ENCODE peak calls at places on chromosomes 1 and 21, in five cellular contexts. D is spleen, O is BE2C, U is HAP-1, P is endothelial cell of umbilical vein. A is an unnamed sample.

GRCh38 chr1:24996456-24996855 is 66.4 kb upstream of the RUNX3 start:
- DNase-seq in O (no peak), D (peak), P (no peak), U (no peak), A (no peak)

GRCh38 chr1:48236716-48237470 is 14.4 kb downstream of the SLC5A9 start:
- DNase-seq in U (peak), O (no peak), D (no peak), P (peak), A (peak)

GRCh38 chr1:54806931-54807611 is 5.9 kb upstream of the TTC22 start:
- DNase-seq in U (no peak), D (no peak), O (no peak), P (no peak), A (no peak)

GRCh38 chr1:168618351-168618750 is 41.9 kb downstream of the XCL1 start:
- DNase-seq in U (no peak), D (no peak), P (no peak), O (no peak), A (no peak)

GRCh38 chr1:165635329-165635728 is 4.3 kb downstream of the MGST3 start:
- DNase-seq in O (no peak), D (no peak), U (no peak), P (no peak), A (peak)

GRCh38 chr1:35574655-35575400 is 1.7 kb downstream of the TFAP2E start:
- DNase-seq in P (no peak), O (no peak), D (peak), U (no peak), A (no peak)

GRCh38 chr21:43020177-43020576 is 45.8 kb downstream of the PKNOX1 start:
- DNase-seq in P (no peak), D (no peak), O (no peak), U (no peak), A (no peak)

GRCh38 chr21:30590297-30590696 is at the start of gene KRTAP22-2:
- DNase-seq in P (no peak), U (no peak), O (no peak), D (no peak), A (no peak)

GRCh38 chr1:74717626-74718025 is 15.2 kb downstream of the CRYZ start:
- DNase-seq in P (no peak), D (no peak), O (no peak), U (no peak), A (no peak)

GRCh38 chr1:236141447-236142357 is 637 bp upstream of the GPR137B start:
- DNase-seq in O (no peak), D (peak), P (peak), U (no peak), A (peak)

GRCh38 chr21:29656504-29657227 is 283.1 kb downstream of the GRIK1 start:
- DNase-seq in D (no peak), U (no peak), O (no peak), P (peak), A (peak)

GRCh38 chr1:84840346-84840745 is 52.7 kb downstream of the LPAR3 start:
- DNase-seq in D (no peak), U (no peak), P (no peak), O (no peak), A (no peak)

A was measured in cardiac muscle cell.